ENCODE peak calls at places on chromosome 5, in eight cellular contexts. I, D, V, Y, K, O, R and J are unnamed samples.

GRCh38 chr5:78979899-78980298 is 5.2 kb downstream of the ARSB start:
- DNase-seq in I (no peak), V (no peak), Y (no peak), D (no peak), K (no peak), O (no peak), R (no peak), J (no peak)

GRCh38 chr5:51378778-51379652 is 4.2 kb upstream of the ISL1 start:
- DNase-seq in R (no peak), V (no peak), I (peak; percentile 50), K (no peak), O (no peak), Y (no peak), D (no peak), J (no peak)

GRCh38 chr5:1523793-1524480 is at the start of gene LPCAT1:
- DNase-seq in K (no peak), R (no peak), D (no peak), I (peak; percentile 57), O (peak; percentile 86), V (peak; percentile 71), Y (peak; percentile 28), J (peak; percentile 89)

GRCh38 chr5:111385970-111386831 is 126.1 kb downstream of the STARD4 start:
- DNase-seq in O (no peak), R (no peak), V (no peak), Y (no peak), K (no peak), I (peak; percentile 55), D (no peak), J (no peak)

GRCh38 chr5:142128675-142129208 is 20.2 kb downstream of the NDFIP1 start:
- DNase-seq in O (no peak), R (no peak), V (no peak), Y (no peak), I (no peak), K (no peak), D (no peak), J (no peak)

GRCh38 chr5:179357036-179357435 is 11.8 kb upstream of the ADAMTS2 start:
- DNase-seq in Y (no peak), I (no peak), K (no peak), D (no peak), V (no peak), R (no peak), O (no peak), J (no peak)

GRCh38 chr5:177040814-177041410 is 18.4 kb downstream of the ZNF346 start:
- DNase-seq in D (peak; percentile 31), V (no peak), I (peak; percentile 39), K (no peak), Y (peak; percentile 53), O (no peak), R (no peak), J (no peak)

GRCh38 chr5:151022511-151023018 is 2.2 kb downstream of the GPX3 start:
- DNase-seq in I (no peak), R (no peak), Y (no peak), K (no peak), D (no peak), O (no peak), V (no peak), J (no peak)

GRCh38 chr5:113188454-113188853 is 211.9 kb downstream of the DCP2 start:
- DNase-seq in O (no peak), K (no peak), Y (no peak), I (no peak), V (no peak), R (no peak), D (no peak), J (no peak)

GRCh38 chr5:135005076-135005475 is 29.0 kb downstream of the PITX1 start:
- DNase-seq in Y (no peak), D (no peak), O (no peak), R (no peak), V (no peak), K (no peak), I (no peak), J (no peak)

GRCh38 chr5:61919920-61920319 is 386.1 kb upstream of the KIF2A start:
- DNase-seq in I (no peak), O (no peak), R (no peak), Y (no peak), K (no peak), D (no peak), V (no peak), J (no peak)